ENCODE peak calls at places on chromosomes 7 and 10, in nine cellular contexts. O is fibroblast of lung; T is endodermal cell; B is gastrocnemius medialis; C is nephron progenitor cell; M is colonic mucosa; P is body of pancreas; R is progenitor cell of endocrine pancreas; K is CD4-positive, alpha-beta T cell. X is an unnamed sample.

GRCh38 chr7:25456467-25457171 is 228.3 kb upstream of the NPVF start:
- DNase-seq in O (peak; percentile 13), T (peak; percentile 66), B (peak; percentile 15), C (no peak), M (peak; percentile 36), P (peak; percentile 63), R (no peak), K (no peak), X (no peak)

GRCh38 chr7:73971701-73972341 is 56.2 kb upstream of the ELN start:
- DNase-seq in O (no peak), T (peak; percentile 93), B (no peak), C (no peak), M (peak; percentile 19), P (no peak), R (no peak), K (no peak), X (no peak)

GRCh38 chr10:88076027-88076880 is 212.8 kb downstream of the PTEN start:
- DNase-seq in O (no peak), T (no peak), B (no peak), C (no peak), M (no peak), P (no peak), R (no peak), K (no peak), X (no peak)

GRCh38 chr10:59588791-59589190 is 120.9 kb downstream of the SLC16A9 start:
- DNase-seq in O (no peak), T (no peak), B (no peak), C (no peak), M (no peak), P (no peak), R (no peak), K (no peak), X (no peak)

GRCh38 chr7:101733713-101734475 is 83.5 kb upstream of the CUX1 start:
- DNase-seq in O (peak; percentile 77), T (peak; percentile 91), B (peak; percentile 53), C (peak; percentile 74), M (peak; percentile 52), P (peak; percentile 74), R (no peak), K (no peak), X (peak; percentile 49)

GRCh38 chr7:143300959-143301617 is 12.9 kb downstream of the CASP2 start:
- DNase-seq in O (peak; percentile 47), T (no peak), B (no peak), C (no peak), M (no peak), P (no peak), R (no peak), K (no peak), X (peak; percentile 69)

GRCh38 chr7:69817096-69817495 is 218.8 kb downstream of the AUTS2 start:
- DNase-seq in O (peak; percentile 63), T (no peak), B (no peak), C (no peak), M (no peak), P (no peak), R (no peak), K (no peak), X (peak; percentile 62)

GRCh38 chr7:36148422-36149065 is 4.5 kb upstream of the EEPD1 start:
- DNase-seq in O (no peak), T (no peak), B (no peak), C (no peak), M (no peak), P (no peak), R (no peak), K (no peak), X (no peak)

GRCh38 chr10:71848325-71849277 is 2.5 kb downstream of the PSAP start:
- DNase-seq in O (no peak), T (no peak), B (no peak), C (no peak), M (no peak), P (no peak), R (no peak), K (no peak), X (no peak)

GRCh38 chr7:39153113-39153512 is 175.4 kb downstream of the POU6F2 start:
- DNase-seq in O (no peak), T (no peak), B (no peak), C (no peak), M (no peak), P (no peak), R (no peak), K (no peak), X (no peak)

GRCh38 chr7:28957822-28958234 is 302 bp downstream of the TRIL start:
- DNase-seq in O (no peak), T (peak; percentile 79), B (no peak), C (no peak), M (peak; percentile 25), P (no peak), R (peak; percentile 16), K (no peak), X (peak; percentile 13)

GRCh38 chr10:74150151-74151056 is at the start of gene AP3M1:
- DNase-seq in O (no peak), T (peak; percentile 94), B (peak; percentile 85), C (peak; percentile 73), M (peak; percentile 86), P (peak; percentile 90), R (peak; percentile 63), K (peak; percentile 76), X (no peak)

GRCh38 chr10:57692255-57692980 is 575.3 kb downstream of the IPMK start:
- DNase-seq in O (peak; percentile 89), T (no peak), B (no peak), C (no peak), M (no peak), P (peak; percentile 23), R (no peak), K (no peak), X (peak; percentile 98)

GRCh38 chr7:21883069-21883468 is 62.6 kb downstream of the CDCA7L start:
- DNase-seq in O (no peak), T (no peak), B (no peak), C (no peak), M (no peak), P (no peak), R (no peak), K (no peak), X (no peak)

GRCh38 chr7:106978425-106979386 is 65.8 kb upstream of the PRKAR2B start:
- DNase-seq in O (no peak), T (no peak), B (no peak), C (no peak), M (no peak), P (no peak), R (no peak), K (no peak), X (no peak)
- TF ChIP-seq CTCF in O (peak; percentile 14), T (peak; percentile 33), B (no peak), C (peak; percentile 18), M (no peak), P (no peak), R (peak; percentile 22), K (no peak), X (peak; percentile 33)

GRCh38 chr7:44922351-44922694 is 37.0 kb upstream of the PURB start:
- DNase-seq in O (no peak), T (no peak), B (no peak), C (no peak), M (no peak), P (no peak), R (no peak), K (no peak), X (no peak)
- TF ChIP-seq CTCF in O (no peak), T (peak; percentile 5), B (peak; percentile 5), C (no peak), M (peak; percentile 17), P (peak; percentile 23), R (no peak), K (peak; percentile 40), X (no peak)

GRCh38 chr10:99544322-99544721 is 11.6 kb downstream of the NKX2-3 start:
- DNase-seq in O (no peak), T (no peak), B (no peak), C (no peak), M (no peak), P (no peak), R (no peak), K (no peak), X (no peak)

GRCh38 chr10:99551158-99551557 is 18.4 kb downstream of the NKX2-3 start:
- DNase-seq in O (peak; percentile 57), T (peak; percentile 55), B (peak; percentile 36), C (no peak), M (peak; percentile 57), P (peak; percentile 45), R (no peak), K (no peak), X (peak; percentile 80)

GRCh38 chr10:99551616-99552015 is 18.9 kb downstream of the NKX2-3 start:
- DNase-seq in O (no peak), T (no peak), B (no peak), C (no peak), M (no peak), P (no peak), R (no peak), K (no peak), X (no peak)

DNA sequence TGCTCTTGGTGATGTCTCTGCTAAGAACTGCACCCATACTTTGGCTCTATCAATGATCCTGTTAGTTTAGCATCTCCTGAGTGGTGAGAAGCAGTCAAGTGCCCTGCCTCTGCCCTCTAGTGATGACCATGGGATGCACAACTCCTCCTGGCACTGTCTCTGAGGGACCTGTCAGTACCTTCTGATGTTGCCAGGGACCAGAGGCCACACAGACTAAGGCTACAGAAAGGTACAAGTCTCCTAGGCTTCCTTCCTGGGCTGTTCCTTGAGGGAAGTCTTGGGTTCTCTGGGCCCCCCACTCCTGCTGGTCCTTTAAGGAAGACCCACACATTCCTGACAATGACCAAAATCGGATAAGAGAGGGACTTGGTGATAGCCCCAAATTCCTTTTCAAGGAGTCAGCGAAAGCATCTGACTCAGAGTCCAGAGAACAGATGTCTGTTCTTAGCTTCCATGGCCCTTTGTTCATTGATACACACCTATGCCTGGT is 15.3 kb downstream of the NKX2-3 start:
- DNase-seq in O (no peak), T (peak; percentile 82), B (no peak), C (no peak), M (no peak), P (no peak), R (no peak), K (no peak), X (peak; percentile 23)
- TF ChIP-seq CTCF in O (peak; percentile 8), T (peak; percentile 76), B (no peak), C (peak; percentile 22), M (no peak), P (no peak), R (no peak), K (no peak), X (peak; percentile 52)

GRCh38 chr10:43137971-43138756 is at the start of gene CSGALNACT2:
- DNase-seq in O (peak; percentile 84), T (peak; percentile 87), B (peak; percentile 75), C (peak; percentile 83), M (peak; percentile 87), P (peak; percentile 86), R (peak; percentile 61), K (peak; percentile 86), X (peak; percentile 83)

GRCh38 chr10:43140414-43140813 is 2.2 kb downstream of the CSGALNACT2 start:
- DNase-seq in O (peak; percentile 89), T (no peak), B (no peak), C (no peak), M (no peak), P (no peak), R (no peak), K (no peak), X (peak; percentile 95)

GRCh38 chr10:43137701-43137970 is 609 bp upstream of the CSGALNACT2 start:
- DNase-seq in O (peak; percentile 57), T (peak; percentile 77), B (no peak), C (peak; percentile 73), M (peak; percentile 45), P (peak; percentile 17), R (no peak), K (peak; percentile 19), X (peak; percentile 50)

GRCh38 chr10:43136995-43137700 is 1.1 kb upstream of the CSGALNACT2 start:
- DNase-seq in O (peak; percentile 44), T (no peak), B (no peak), C (no peak), M (no peak), P (no peak), R (no peak), K (no peak), X (peak; percentile 24)

GRCh38 chr10:43138757-43139241 is 554 bp downstream of the CSGALNACT2 start:
- DNase-seq in O (peak; percentile 29), T (no peak), B (no peak), C (peak; percentile 24), M (no peak), P (peak; percentile 28), R (no peak), K (peak; percentile 51), X (peak; percentile 46)
- TF ChIP-seq CTCF in O (no peak), T (no peak), B (no peak), C (no peak), M (no peak), P (no peak), R (no peak), K (no peak), X (no peak)